ENCODE peak calls at places on chromosomes 16 and 17, in eight cellular contexts. P is fibroblast of gingiva; K is M059J; Z is psoas muscle; R is dermis microvascular lymphatic vessel endothelial cell; B is activated naive CD4-positive, alpha-beta T cell; S is fibroblast of pulmonary artery; W is PC-3. D is an unnamed sample.

GRCh38 chr17:63962298-63962744 is 10.4 kb downstream of the SCN4A start:
- DNase-seq in P (no peak), K (no peak), Z (no peak), R (no peak), B (no peak), S (no peak), W (no peak), D (no peak)

GRCh38 chr17:58112970-58113631 is 29.9 kb downstream of the DYNLL2 start:
- DNase-seq in P (peak), K (peak), Z (peak), R (peak), B (peak), S (peak), W (peak), D (peak)

GRCh38 chr16:50916040-50916439 is 174.2 kb downstream of the CYLD start:
- DNase-seq in P (no peak), K (no peak), Z (no peak), R (no peak), B (no peak), S (no peak), W (no peak), D (no peak)

GRCh38 chr17:56867948-56868376 is 34.0 kb downstream of the DGKE start:
- DNase-seq in P (no peak), K (peak), Z (no peak), R (peak), B (no peak), S (peak), W (no peak), D (peak)

GRCh38 chr16:87698241-87698640 is 67.5 kb downstream of the KLHDC4 start:
- DNase-seq in P (no peak), K (no peak), Z (no peak), R (no peak), B (no peak), S (no peak), W (no peak), D (no peak)

GRCh38 chr17:64984776-64985521 is 65.7 kb upstream of the LRRC37A3 start:
- DNase-seq in P (no peak), K (peak), Z (no peak), R (peak), B (peak), S (peak), W (peak), D (peak)

GRCh38 chr16:57734925-57735754 is 430 bp upstream of the KATNB1 start:
- DNase-seq in P (peak), K (peak), Z (peak), R (peak), B (peak), S (peak), W (peak), D (peak)

GRCh38 chr16:50844840-50845239 is 103.0 kb downstream of the CYLD start:
- DNase-seq in P (no peak), K (peak), Z (no peak), R (no peak), B (no peak), S (no peak), W (no peak), D (no peak)

GRCh38 chr17:4785311-4786110 is 653 bp downstream of the VMO1 start:
- DNase-seq in P (no peak), K (no peak), Z (peak), R (peak), B (no peak), S (no peak), W (no peak), D (no peak)

D was measured in endothelial cell of umbilical vein.